ENCODE peak calls at places on chromosomes 2 and 18, in ten cellular contexts. One of them, this sample, is unnamed.

GRCh38 chr2:216316743-216317142 is 55.5 kb downstream of the MARCHF4 start:
- DNase-seq in mammary epithelial cell: peak; percentile 70
- DNase-seq in ACHN: peak; percentile 95
- DNase-seq in H9: no peak
- DNase-seq in naive B cell: no peak
- DNase-seq in sciatic nerve: no peak
- DNase-seq in HFF-Myc: no peak
- DNase-seq in Daoy: peak; percentile 84
- DNase-seq in CD4-positive, CD25-positive, alpha-beta regulatory T cell: no peak
- DNase-seq in HT-29: no peak
- DNase-seq in this sample: no peak

GRCh38 chr2:226671177-226671676 is 128.4 kb downstream of the IRS1 start:
- DNase-seq in mammary epithelial cell: no peak
- DNase-seq in ACHN: no peak
- DNase-seq in H9: no peak
- DNase-seq in naive B cell: no peak
- DNase-seq in sciatic nerve: no peak
- DNase-seq in HFF-Myc: no peak
- DNase-seq in Daoy: no peak
- DNase-seq in CD4-positive, CD25-positive, alpha-beta regulatory T cell: no peak
- DNase-seq in HT-29: peak; percentile 79
- DNase-seq in this sample: no peak

GRCh38 chr2:29047083-29047840 is 27.1 kb downstream of the PCARE start:
- DNase-seq in mammary epithelial cell: no peak
- DNase-seq in ACHN: no peak
- DNase-seq in H9: no peak
- DNase-seq in naive B cell: no peak
- DNase-seq in sciatic nerve: no peak
- DNase-seq in HFF-Myc: no peak
- DNase-seq in Daoy: no peak
- DNase-seq in CD4-positive, CD25-positive, alpha-beta regulatory T cell: no peak
- DNase-seq in HT-29: no peak
- DNase-seq in this sample: no peak

GRCh38 chr18:45900623-45901022 is 66.5 kb downstream of the EPG5 start:
- DNase-seq in mammary epithelial cell: no peak
- DNase-seq in ACHN: no peak
- DNase-seq in H9: no peak
- DNase-seq in naive B cell: no peak
- DNase-seq in sciatic nerve: no peak
- DNase-seq in HFF-Myc: no peak
- DNase-seq in Daoy: no peak
- DNase-seq in CD4-positive, CD25-positive, alpha-beta regulatory T cell: no peak
- DNase-seq in HT-29: no peak
- DNase-seq in this sample: no peak

GRCh38 chr2:113240150-113240914 is 38.4 kb downstream of the PAX8 start:
- DNase-seq in mammary epithelial cell: peak; percentile 95
- DNase-seq in ACHN: peak; percentile 62
- DNase-seq in H9: no peak
- DNase-seq in naive B cell: no peak
- DNase-seq in sciatic nerve: peak; percentile 92
- DNase-seq in HFF-Myc: peak; percentile 70
- DNase-seq in Daoy: peak; percentile 81
- DNase-seq in CD4-positive, CD25-positive, alpha-beta regulatory T cell: no peak
- DNase-seq in HT-29: peak; percentile 84
- DNase-seq in this sample: peak; percentile 59

GRCh38 chr2:119431155-119431975 is at the start of gene TMEM37:
- DNase-seq in mammary epithelial cell: peak; percentile 15
- DNase-seq in ACHN: peak; percentile 85
- DNase-seq in H9: peak; percentile 88
- DNase-seq in naive B cell: peak; percentile 25
- DNase-seq in sciatic nerve: peak; percentile 77
- DNase-seq in HFF-Myc: no peak
- DNase-seq in Daoy: peak; percentile 78
- DNase-seq in CD4-positive, CD25-positive, alpha-beta regulatory T cell: no peak
- DNase-seq in HT-29: peak; percentile 55
- DNase-seq in this sample: peak; percentile 71

GRCh38 chr2:96175951-96176350 is 30.7 kb upstream of the DUSP2 start:
- DNase-seq in mammary epithelial cell: peak; percentile 30
- DNase-seq in ACHN: no peak
- DNase-seq in H9: no peak
- DNase-seq in naive B cell: no peak
- DNase-seq in sciatic nerve: no peak
- DNase-seq in HFF-Myc: no peak
- DNase-seq in Daoy: no peak
- DNase-seq in CD4-positive, CD25-positive, alpha-beta regulatory T cell: no peak
- DNase-seq in HT-29: no peak
- DNase-seq in this sample: no peak

GRCh38 chr2:217929757-217930707 is 72.8 kb downstream of the TNS1 start:
- DNase-seq in mammary epithelial cell: no peak
- DNase-seq in ACHN: no peak
- DNase-seq in H9: no peak
- DNase-seq in naive B cell: no peak
- DNase-seq in sciatic nerve: no peak
- DNase-seq in HFF-Myc: no peak
- DNase-seq in Daoy: no peak
- DNase-seq in CD4-positive, CD25-positive, alpha-beta regulatory T cell: no peak
- DNase-seq in HT-29: no peak
- DNase-seq in this sample: no peak

GRCh38 chr18:79944126-79944731 is 7.2 kb downstream of the SLC66A2 start:
- DNase-seq in mammary epithelial cell: no peak
- DNase-seq in ACHN: no peak
- DNase-seq in H9: peak; percentile 28
- DNase-seq in naive B cell: no peak
- DNase-seq in sciatic nerve: peak; percentile 53
- DNase-seq in HFF-Myc: no peak
- DNase-seq in Daoy: no peak
- DNase-seq in CD4-positive, CD25-positive, alpha-beta regulatory T cell: no peak
- DNase-seq in HT-29: no peak
- DNase-seq in this sample: no peak

GRCh38 chr2:160583162-160583522 is 89.5 kb upstream of the RBMS1 start:
- DNase-seq in mammary epithelial cell: no peak
- DNase-seq in ACHN: no peak
- DNase-seq in H9: no peak
- DNase-seq in naive B cell: no peak
- DNase-seq in sciatic nerve: no peak
- DNase-seq in HFF-Myc: no peak
- DNase-seq in Daoy: peak; percentile 6
- DNase-seq in CD4-positive, CD25-positive, alpha-beta regulatory T cell: no peak
- DNase-seq in HT-29: no peak
- DNase-seq in this sample: no peak